ENCODE peak calls at places on chromosomes 12 and 14, in four cellular contexts. One of them, this sample, is unnamed.

GRCh38 chr14:93072659-93073365 is 42.9 kb downstream of the ITPK1 start:
- DNase-seq in IMR-90: no peak
- DNase-seq in GM12878: peak; percentile 48
- DNase-seq in PC-3: no peak
- DNase-seq in this sample: no peak

GRCh38 chr14:80587096-80587724 is 354.3 kb downstream of the CEP128 start:
- DNase-seq in PC-3: peak; percentile 66
- DNase-seq in IMR-90: peak; percentile 48
- DNase-seq in GM12878: peak; percentile 89
- DNase-seq in this sample: peak; percentile 48

GRCh38 chr14:28767239-28767850 is 758 bp downstream of the FOXG1 start:
- DNase-seq in IMR-90: no peak
- DNase-seq in GM12878: no peak
- DNase-seq in PC-3: no peak
- DNase-seq in this sample: no peak

GRCh38 chr12:139585-139984 is 73.0 kb downstream of the IQSEC3 start:
- DNase-seq in PC-3: no peak
- DNase-seq in IMR-90: peak; percentile 20
- DNase-seq in GM12878: no peak
- DNase-seq in this sample: no peak

GRCh38 chr14:62939970-62940369 is 105.3 kb downstream of the KCNH5 start:
- DNase-seq in GM12878: no peak
- DNase-seq in PC-3: no peak
- DNase-seq in IMR-90: no peak
- DNase-seq in this sample: no peak

GRCh38 chr12:93297032-93297431 is 80.7 kb upstream of the NUDT4 start:
- DNase-seq in IMR-90: no peak
- DNase-seq in GM12878: peak; percentile 75
- DNase-seq in PC-3: no peak
- DNase-seq in this sample: no peak

GRCh38 chr12:92070054-92070863 is 75.4 kb downstream of the BTG1 start:
- DNase-seq in GM12878: no peak
- DNase-seq in PC-3: no peak
- DNase-seq in IMR-90: no peak
- DNase-seq in this sample: no peak

GRCh38 chr12:120292661-120293531 is at the start of gene RNU4-1:
- DNase-seq in GM12878: peak; percentile 92
- DNase-seq in PC-3: peak; percentile 99
- DNase-seq in IMR-90: peak; percentile 97
- DNase-seq in this sample: peak; percentile 89

GRCh38 chr12:988616-989015 is 2.4 kb upstream of the ERC1 start:
- DNase-seq in IMR-90: peak; percentile 18
- DNase-seq in GM12878: no peak
- DNase-seq in PC-3: no peak
- DNase-seq in this sample: no peak

GRCh38 chr14:53501361-53502320 is 348.5 kb upstream of the DDHD1 start:
- DNase-seq in PC-3: no peak
- DNase-seq in IMR-90: peak; percentile 93
- DNase-seq in GM12878: no peak
- DNase-seq in this sample: no peak

GRCh38 chr14:52018252-52018651 is 28.9 kb downstream of the RTRAF start:
- DNase-seq in GM12878: no peak
- DNase-seq in PC-3: no peak
- DNase-seq in IMR-90: no peak
- DNase-seq in this sample: no peak

GRCh38 chr12:127984386-127985055 is 282.4 kb upstream of the TMEM132C start:
- DNase-seq in PC-3: peak; percentile 72
- DNase-seq in IMR-90: no peak
- DNase-seq in GM12878: no peak
- DNase-seq in this sample: no peak

GRCh38 chr12:24175281-24175680 is 225.8 kb upstream of the SOX5 start:
- DNase-seq in IMR-90: no peak
- DNase-seq in GM12878: no peak
- DNase-seq in PC-3: no peak
- DNase-seq in this sample: no peak

GRCh38 chr12:13573698-13574321 is 377.3 kb downstream of the EMP1 start:
- DNase-seq in IMR-90: peak; percentile 58
- DNase-seq in GM12878: no peak
- DNase-seq in PC-3: peak; percentile 52
- DNase-seq in this sample: no peak

GRCh38 chr14:105330491-105330895 is 15.9 kb downstream of the PACS2 start:
- DNase-seq in IMR-90: peak; percentile 60
- DNase-seq in GM12878: no peak
- DNase-seq in PC-3: peak; percentile 20
- DNase-seq in this sample: peak; percentile 66

GRCh38 chr12:110907583-110907982 is 12.8 kb downstream of the MYL2 start:
- DNase-seq in IMR-90: no peak
- DNase-seq in GM12878: no peak
- DNase-seq in PC-3: no peak
- DNase-seq in this sample: no peak

GRCh38 chr12:132393245-132393795 is 63.9 kb upstream of the GALNT9 start:
- DNase-seq in PC-3: peak; percentile 74
- DNase-seq in GM12878: no peak
- DNase-seq in IMR-90: no peak
- DNase-seq in this sample: no peak

GRCh38 chr12:20319374-20319773 is 49.0 kb upstream of the PDE3A start:
- DNase-seq in PC-3: no peak
- DNase-seq in IMR-90: no peak
- DNase-seq in GM12878: no peak
- DNase-seq in this sample: no peak

GRCh38 chr12:54993181-54993835 is 8.7 kb upstream of the TESPA1 start:
- DNase-seq in PC-3: peak; percentile 81
- DNase-seq in GM12878: no peak
- DNase-seq in IMR-90: peak; percentile 60
- DNase-seq in this sample: peak; percentile 72

GRCh38 chr14:58048219-58048618 is 103.8 kb downstream of the ARMH4 start:
- DNase-seq in PC-3: no peak
- DNase-seq in GM12878: no peak
- DNase-seq in IMR-90: no peak
- DNase-seq in this sample: no peak

GRCh38 chr12:66189476-66189823 is 436 bp downstream of the IRAK3 start:
- DNase-seq in IMR-90: no peak
- DNase-seq in PC-3: no peak
- DNase-seq in GM12878: no peak
- DNase-seq in this sample: no peak

GRCh38 chr14:91968280-91968679 is 20.8 kb upstream of the FBLN5 start:
- DNase-seq in IMR-90: no peak
- DNase-seq in GM12878: no peak
- DNase-seq in PC-3: no peak
- DNase-seq in this sample: no peak

GRCh38 chr12:23767834-23768233 is 181.6 kb downstream of the SOX5 start:
- DNase-seq in GM12878: no peak
- DNase-seq in PC-3: no peak
- DNase-seq in IMR-90: peak; percentile 1
- DNase-seq in this sample: no peak

GRCh38 chr14:103057028-103057371 is 349 bp downstream of the CDC42BPB start:
- DNase-seq in GM12878: no peak
- DNase-seq in PC-3: no peak
- DNase-seq in IMR-90: no peak
- DNase-seq in this sample: peak; percentile 32

GRCh38 chr14:103207404-103208072 is 84.3 kb downstream of the TNFAIP2 start:
- DNase-seq in IMR-90: no peak
- DNase-seq in GM12878: no peak
- DNase-seq in PC-3: no peak
- DNase-seq in this sample: no peak

GRCh38 chr14:71070169-71070568 is 162.9 kb downstream of the PCNX1 start:
- DNase-seq in PC-3: peak; percentile 67
- DNase-seq in IMR-90: peak; percentile 35
- DNase-seq in GM12878: no peak
- DNase-seq in this sample: peak; percentile 5

GRCh38 chr14:105087308-105087962 is 22.2 kb upstream of the GPR132 start:
- DNase-seq in IMR-90: peak; percentile 56
- DNase-seq in GM12878: no peak
- DNase-seq in PC-3: peak; percentile 53
- DNase-seq in this sample: no peak

GRCh38 chr14:32762886-32763285 is 175.8 kb upstream of the NPAS3 start:
- DNase-seq in PC-3: no peak
- DNase-seq in GM12878: no peak
- DNase-seq in IMR-90: peak; percentile 1
- DNase-seq in this sample: no peak

GRCh38 chr12:10717410-10717809 is 5.7 kb downstream of the YBX3 start:
- DNase-seq in IMR-90: peak; percentile 28
- DNase-seq in PC-3: no peak
- DNase-seq in GM12878: no peak
- DNase-seq in this sample: peak; percentile 88

GRCh38 chr12:48794870-48795269 is 6.0 kb upstream of the ADCY6 start:
- DNase-seq in GM12878: no peak
- DNase-seq in PC-3: peak; percentile 71
- DNase-seq in IMR-90: peak; percentile 55
- DNase-seq in this sample: no peak

GRCh38 chr12:104751594-104751993 is 206.5 kb downstream of the SLC41A2 start:
- DNase-seq in PC-3: no peak
- DNase-seq in IMR-90: no peak
- DNase-seq in GM12878: no peak
- DNase-seq in this sample: no peak

GRCh38 chr12:49831717-49832116 is 3.5 kb upstream of the NCKAP5L start:
- DNase-seq in GM12878: no peak
- DNase-seq in IMR-90: no peak
- DNase-seq in PC-3: no peak
- DNase-seq in this sample: no peak

GRCh38 chr12:106194351-106194750 is 53.5 kb downstream of the CKAP4 start:
- DNase-seq in PC-3: no peak
- DNase-seq in IMR-90: no peak
- DNase-seq in GM12878: no peak
- DNase-seq in this sample: no peak

GRCh38 chr12:106193404-106194215 is 54.2 kb downstream of the CKAP4 start:
- DNase-seq in PC-3: no peak
- DNase-seq in IMR-90: no peak
- DNase-seq in GM12878: no peak
- DNase-seq in this sample: no peak

GRCh38 chr12:106195638-106196037 is 52.2 kb downstream of the CKAP4 start:
- DNase-seq in IMR-90: peak; percentile 10
- DNase-seq in PC-3: no peak
- DNase-seq in GM12878: no peak
- DNase-seq in this sample: no peak

GRCh38 chr12:106189341-106189740 is 50.6 kb upstream of the NUAK1 start:
- DNase-seq in IMR-90: no peak
- DNase-seq in GM12878: no peak
- DNase-seq in PC-3: no peak
- DNase-seq in this sample: no peak

GRCh38 chr12:106192659-106193403 is 54.1 kb upstream of the NUAK1 start:
- DNase-seq in PC-3: no peak
- DNase-seq in IMR-90: no peak
- DNase-seq in GM12878: no peak
- DNase-seq in this sample: no peak
- H3K4me2 ChIP-seq in PC-3: no peak overlapping the region
- H3K4me2 ChIP-seq in IMR-90: no peak overlapping the region
- H3K4me2 ChIP-seq in GM12878: no peak overlapping the region
- H3K4me2 ChIP-seq in this sample: no peak overlapping the region

DNA sequence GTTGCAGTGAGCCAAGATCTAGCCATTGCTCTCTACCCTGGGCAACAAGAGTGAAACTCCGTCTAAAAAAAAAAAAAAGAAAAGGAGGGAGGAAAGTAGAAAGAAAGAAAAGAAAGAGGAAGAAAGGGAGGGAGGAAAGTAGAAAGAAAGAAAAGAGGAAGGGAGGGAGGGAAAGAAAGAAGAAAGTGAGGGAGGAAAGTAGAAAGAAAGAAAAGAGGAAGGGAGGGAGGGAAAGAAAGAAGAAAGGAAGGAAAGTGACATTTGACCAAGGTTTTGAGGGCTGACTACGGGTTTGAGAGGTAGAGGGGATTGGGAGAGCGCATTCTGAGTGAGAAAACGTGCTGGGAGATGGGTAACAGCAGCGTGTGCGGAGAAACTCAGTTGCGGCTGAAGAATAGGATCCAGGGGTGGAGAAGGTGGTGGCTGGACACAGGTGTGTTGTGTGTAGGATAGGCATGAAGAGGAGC is 521 bp upstream of the PAPLN start:
- DNase-seq in GM12878: no peak
- DNase-seq in IMR-90: no peak
- DNase-seq in PC-3: no peak
- DNase-seq in this sample: no peak
- H3K4me2 ChIP-seq in GM12878: no peak overlapping the region
- H3K4me2 ChIP-seq in IMR-90: no peak overlapping the region
- H3K4me2 ChIP-seq in PC-3: no peak overlapping the region
- H3K4me2 ChIP-seq in this sample: no peak overlapping the region

GRCh38 chr12:130524759-130525158 is 187.1 kb downstream of the PIWIL1 start:
- DNase-seq in PC-3: no peak
- DNase-seq in IMR-90: no peak
- DNase-seq in GM12878: no peak
- DNase-seq in this sample: no peak

GRCh38 chr12:130523863-130524614 is 186.4 kb downstream of the PIWIL1 start:
- DNase-seq in PC-3: no peak
- DNase-seq in GM12878: no peak
- DNase-seq in IMR-90: no peak
- DNase-seq in this sample: no peak

GRCh38 chr12:130526813-130527212 is 189.1 kb downstream of the PIWIL1 start:
- DNase-seq in PC-3: peak; percentile 1
- DNase-seq in GM12878: no peak
- DNase-seq in IMR-90: no peak
- DNase-seq in this sample: no peak

GRCh38 chr12:130523208-130523607 is 185.5 kb downstream of the PIWIL1 start:
- DNase-seq in IMR-90: no peak
- DNase-seq in PC-3: no peak
- DNase-seq in GM12878: no peak
- DNase-seq in this sample: no peak

GRCh38 chr12:130525384-130526172 is 187.9 kb downstream of the PIWIL1 start:
- DNase-seq in PC-3: no peak
- DNase-seq in IMR-90: no peak
- DNase-seq in GM12878: no peak
- DNase-seq in this sample: no peak
- H3K4me2 ChIP-seq in PC-3: no peak overlapping the region
- H3K4me2 ChIP-seq in IMR-90: no peak overlapping the region
- H3K4me2 ChIP-seq in GM12878: no peak overlapping the region
- H3K4me2 ChIP-seq in this sample: no peak overlapping the region

GRCh38 chr14:100077441-100077840 is 12.2 kb downstream of the EVL start:
- DNase-seq in PC-3: no peak
- DNase-seq in GM12878: no peak
- DNase-seq in IMR-90: no peak
- DNase-seq in this sample: no peak

GRCh38 chr14:100078216-100078780 is 13.1 kb downstream of the EVL start:
- DNase-seq in GM12878: no peak
- DNase-seq in PC-3: no peak
- DNase-seq in IMR-90: no peak
- DNase-seq in this sample: no peak

GRCh38 chr14:100074431-100075100 is 9.3 kb downstream of the EVL start:
- DNase-seq in IMR-90: no peak
- DNase-seq in GM12878: no peak
- DNase-seq in PC-3: no peak
- DNase-seq in this sample: no peak

GRCh38 chr14:100076630-100077029 is 11.4 kb downstream of the EVL start:
- DNase-seq in GM12878: no peak
- DNase-seq in IMR-90: peak; percentile 81
- DNase-seq in PC-3: peak; percentile 35
- DNase-seq in this sample: no peak

DNA sequence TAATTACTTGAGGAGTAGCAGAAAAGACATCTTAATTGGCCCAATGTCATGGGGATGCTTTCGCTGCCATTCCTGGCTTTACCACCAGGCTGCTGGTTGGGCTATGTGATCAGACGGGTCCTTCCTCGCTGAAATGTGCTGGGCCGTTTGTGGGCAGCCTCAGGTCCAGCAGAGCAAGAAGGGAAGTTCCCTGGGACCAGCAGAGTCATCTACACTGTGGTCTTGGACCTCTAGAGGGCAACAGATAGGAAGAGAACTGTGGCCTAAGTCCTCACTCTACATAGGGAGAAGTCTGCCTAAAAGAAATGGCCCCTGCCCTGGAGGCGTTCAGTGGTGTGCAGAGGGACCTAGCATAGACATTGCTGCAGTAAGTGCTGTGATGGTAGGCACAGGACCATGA is 10.9 kb downstream of the EVL start:
- DNase-seq in GM12878: no peak
- DNase-seq in IMR-90: peak; percentile 40
- DNase-seq in PC-3: peak; percentile 34
- DNase-seq in this sample: no peak
- H3K4me2 ChIP-seq in GM12878: no peak overlapping the region
- H3K4me2 ChIP-seq in IMR-90: no peak overlapping the region
- H3K4me2 ChIP-seq in PC-3: no peak overlapping the region
- H3K4me2 ChIP-seq in this sample: no peak overlapping the region

This sample was measured in endothelial cell of umbilical vein.